ENCODE peak calls at places on chromosomes 4 and X, in four cellular contexts. One of them, this sample, is unnamed.
A peak's percentile ranks its signal among the peaks of the same experiment; 100 is the strongest.

GRCh38 chr4:128350449-128351045 is 62.9 kb upstream of the PGRMC2 start:
- DNase-seq in fibroblast of pulmonary artery: no peak
- DNase-seq in frontal cortex: no peak
- DNase-seq in tibial nerve: no peak
- DNase-seq in this sample: no peak

GRCh38 chr4:139892973-139893736 is 227.5 kb downstream of the MGST2 start:
- DNase-seq in tibial nerve: no peak
- DNase-seq in frontal cortex: no peak
- DNase-seq in fibroblast of pulmonary artery: peak; percentile 71
- DNase-seq in this sample: peak; percentile 57

GRCh38 chrX:154986826-154987575 is 35.5 kb downstream of the F8 start:
- DNase-seq in fibroblast of pulmonary artery: peak; percentile 48
- DNase-seq in frontal cortex: no peak
- DNase-seq in tibial nerve: no peak
- DNase-seq in this sample: no peak

GRCh38 chrX:41808042-41808441 is 84.1 kb downstream of the GPR82 start:
- DNase-seq in frontal cortex: no peak
- DNase-seq in fibroblast of pulmonary artery: peak; percentile 40
- DNase-seq in tibial nerve: no peak
- DNase-seq in this sample: no peak

GRCh38 chr4:82705881-82706280 is 92.7 kb downstream of the SCD5 start:
- DNase-seq in fibroblast of pulmonary artery: no peak
- DNase-seq in frontal cortex: no peak
- DNase-seq in tibial nerve: no peak
- DNase-seq in this sample: peak; percentile 40

GRCh38 chr4:169311643-169312365 is 41.0 kb upstream of the SH3RF1 start:
- DNase-seq in fibroblast of pulmonary artery: peak; percentile 80
- DNase-seq in frontal cortex: no peak
- DNase-seq in tibial nerve: no peak
- DNase-seq in this sample: peak; percentile 45

GRCh38 chrX:68273887-68274286 is 159.4 kb downstream of the OPHN1 start:
- DNase-seq in frontal cortex: no peak
- DNase-seq in tibial nerve: peak; percentile 13
- DNase-seq in fibroblast of pulmonary artery: peak; percentile 22
- DNase-seq in this sample: no peak

GRCh38 chrX:17922303-17922702 is 61.2 kb upstream of the RAI2 start:
- DNase-seq in frontal cortex: no peak
- DNase-seq in tibial nerve: no peak
- DNase-seq in fibroblast of pulmonary artery: no peak
- DNase-seq in this sample: no peak

GRCh38 chr4:118318931-118319330 is 33.9 kb downstream of the PRSS12 start:
- DNase-seq in tibial nerve: no peak
- DNase-seq in fibroblast of pulmonary artery: no peak
- DNase-seq in frontal cortex: no peak
- DNase-seq in this sample: no peak